ENCODE peak calls at places on chromosomes 4 and X, in four cellular contexts. K, Q, O and T are unnamed samples.
A peak's percentile ranks its signal among the peaks of the same experiment; 100 is the strongest.

GRCh38 chr4:26325191-26325590 is 4.4 kb downstream of the RBPJ start:
- DNase-seq in O (no peak), K (no peak), Q (no peak), T (no peak)

GRCh38 chrX:73262991-73263390 is 48.3 kb upstream of the NAP1L2 start:
- DNase-seq in K (no peak), O (no peak), Q (no peak), T (no peak)

GRCh38 chrX:140509468-140510305 is 4.8 kb upstream of the SOX3 start:
- DNase-seq in Q (no peak), K (no peak), O (no peak), T (no peak)

GRCh38 chrX:22171287-22172060 is 101.2 kb upstream of the CBLL2 start:
- DNase-seq in O (no peak), K (no peak), Q (no peak), T (no peak)

GRCh38 chr4:69881173-69881773 is 21.3 kb upstream of the SULT1E1 start:
- DNase-seq in K (no peak), Q (peak; percentile 10), O (no peak), T (no peak)

GRCh38 chr4:54545663-54546424 is 111.9 kb upstream of the KIT start:
- DNase-seq in O (no peak), K (no peak), Q (no peak), T (no peak)

GRCh38 chr4:120156115-120156718 is 89.6 kb upstream of the MAD2L1 start:
- DNase-seq in K (no peak), O (peak; percentile 20), Q (peak; percentile 33), T (no peak)

GRCh38 chr4:123649248-123649643 is 252.7 kb downstream of the SPRY1 start:
- DNase-seq in Q (no peak), K (no peak), O (no peak), T (no peak)

GRCh38 chr4:39469429-39470077 is 10.7 kb downstream of the LIAS start:
- DNase-seq in O (peak; percentile 69), K (no peak), Q (peak; percentile 31), T (no peak)

GRCh38 chrX:39946822-39947221 is 150.9 kb downstream of the BCOR start:
- DNase-seq in O (no peak), K (no peak), Q (no peak), T (no peak)

GRCh38 chrX:20026278-20026677 is 35.4 kb upstream of the BCLAF3 start:
- DNase-seq in O (no peak), K (no peak), Q (peak; percentile 7), T (no peak)

DNA sequence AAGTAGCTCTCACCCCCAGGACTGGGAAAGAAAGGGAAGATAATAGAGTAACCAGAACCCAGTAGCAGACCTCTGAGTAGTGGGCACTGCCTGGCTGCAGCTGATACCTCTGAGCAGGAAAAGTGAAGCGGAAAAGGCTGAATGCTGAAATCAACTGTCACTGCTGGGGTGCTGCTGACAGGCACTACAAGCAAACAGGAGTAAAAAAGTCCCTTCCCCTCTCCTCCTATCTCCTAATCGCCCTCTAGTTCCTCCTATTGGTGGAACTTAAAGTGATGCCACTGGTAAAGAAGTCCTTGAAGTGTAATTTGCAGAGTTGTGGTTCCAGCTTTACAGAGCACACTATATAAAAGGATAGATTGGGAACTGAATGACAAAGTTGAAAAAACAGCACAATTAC is 32.8 kb upstream of the GLRB start:
- DNase-seq in K (no peak), O (no peak), Q (no peak), T (no peak)
- TF ChIP-seq CTCF in K (no peak), O (no peak), Q (no peak), T (no peak)

GRCh38 chr4:118985170-118986000 is 96.7 kb downstream of the SYNPO2 start:
- DNase-seq in Q (no peak), K (no peak), O (no peak), T (no peak)

GRCh38 chr4:118981171-118981838 is 92.7 kb downstream of the SYNPO2 start:
- DNase-seq in O (no peak), Q (no peak), K (no peak), T (no peak)

GRCh38 chr4:118979712-118980111 is 91.1 kb downstream of the SYNPO2 start:
- DNase-seq in K (no peak), Q (no peak), O (no peak), T (no peak)

GRCh38 chr4:118983293-118983692 is 94.6 kb downstream of the SYNPO2 start:
- DNase-seq in K (no peak), O (no peak), Q (no peak), T (no peak)

DNA sequence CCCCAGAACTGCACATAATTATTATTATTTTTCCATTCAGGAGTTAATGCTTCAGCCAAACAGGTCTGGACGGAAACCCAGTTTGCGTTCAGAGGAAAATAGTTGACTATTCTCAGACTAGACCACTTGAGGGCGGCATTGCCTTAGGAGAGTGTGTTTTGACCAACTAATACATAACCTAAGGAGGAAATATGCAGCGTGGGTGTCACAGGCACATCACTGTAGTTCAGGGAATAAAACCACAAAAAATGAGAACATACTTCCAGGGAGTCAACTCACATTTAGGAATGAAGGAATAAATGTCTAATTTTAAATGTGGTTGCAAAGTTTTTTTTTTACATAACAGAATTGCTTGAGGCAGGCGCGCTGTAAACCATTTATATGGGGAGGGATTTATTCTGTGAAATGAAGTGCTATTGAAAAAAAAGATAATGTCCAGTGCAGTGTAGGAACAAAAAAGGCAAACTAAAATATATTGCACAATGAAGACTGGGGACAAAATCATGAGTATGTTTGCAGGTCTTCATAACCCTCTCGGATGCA is 93.3 kb downstream of the SYNPO2 start:
- DNase-seq in O (peak; percentile 79), K (peak; percentile 47), Q (peak; percentile 52), T (peak; percentile 26)
- H3K27ac ChIP-seq in O (no peak overlapping the region), K (no peak overlapping the region), Q (no peak overlapping the region), T (no peak overlapping the region)

DNA sequence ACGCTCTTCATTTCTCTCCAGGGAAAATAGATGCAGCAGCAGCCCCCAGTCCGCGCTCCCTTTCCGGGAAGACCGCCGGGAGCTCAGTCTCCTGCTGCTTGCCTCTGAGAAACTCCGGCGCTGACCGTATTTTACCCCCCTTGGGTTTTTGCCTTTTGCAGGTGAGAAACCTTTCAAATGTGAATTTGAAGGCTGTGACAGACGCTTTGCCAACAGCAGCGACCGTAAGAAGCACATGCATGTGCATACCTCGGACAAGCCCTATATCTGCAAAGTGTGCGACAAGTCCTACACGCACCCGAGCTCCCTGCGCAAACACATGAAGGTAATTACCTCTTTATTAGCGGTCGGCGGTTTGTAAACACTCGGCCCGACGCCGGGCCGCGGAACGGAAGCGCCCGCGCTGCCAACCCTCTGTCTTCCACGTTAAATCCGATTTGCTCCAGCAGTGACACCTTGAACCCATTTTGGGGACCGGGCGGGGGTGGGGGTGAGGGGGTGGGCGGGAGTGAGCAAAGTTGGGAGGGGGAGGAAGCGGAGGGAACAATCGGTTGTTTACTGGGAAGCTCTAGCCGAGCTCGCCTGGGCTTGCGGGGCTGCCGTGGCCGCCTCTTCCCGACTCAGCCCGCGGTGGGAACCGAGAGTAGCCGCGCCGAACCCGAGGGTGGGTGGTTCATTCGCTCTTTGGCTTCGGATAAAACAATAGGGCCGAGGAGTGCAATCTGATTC is 3.0 kb downstream of the ZIC3 start:
- DNase-seq in Q (no peak), K (no peak), O (no peak), T (no peak)
- H3K27me3 ChIP-seq in Q (no peaks in the 10 kb centered on the region), K (peaks cover 68% of the 10 kb centered on the region), O (no peaks in the 10 kb centered on the region), T (peaks cover 77% of the 10 kb centered on the region)

DNA sequence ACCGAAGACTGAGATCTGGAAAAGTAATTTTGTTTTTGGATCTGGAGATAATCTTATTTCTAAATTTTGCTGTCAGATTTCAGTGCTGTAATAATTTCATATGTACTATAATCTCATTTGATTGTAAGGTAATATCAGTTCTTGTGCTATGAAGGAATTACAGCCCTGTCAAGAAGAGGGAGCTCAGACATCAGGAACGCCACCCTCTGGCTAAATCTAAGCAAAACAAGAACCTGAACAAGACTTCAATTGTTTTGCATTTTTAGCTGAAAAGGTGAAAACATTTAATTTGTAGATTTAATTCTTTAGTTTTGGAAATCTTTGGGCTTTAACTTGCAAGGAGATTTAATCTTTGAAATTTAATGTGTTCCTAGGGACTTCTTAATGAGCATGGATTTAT is 525.4 kb upstream of the HS3ST1 start:
- DNase-seq in K (no peak), Q (no peak), O (no peak), T (no peak)
- TF ChIP-seq CTCF in K (peak; percentile 49), Q (peak; percentile 16), O (no peak), T (no peak)

GRCh38 chrX:15943393-15943792 is 88.8 kb upstream of the AP1S2 start:
- DNase-seq in Q (no peak), K (no peak), O (no peak), T (no peak)

GRCh38 chrX:15952212-15952611 is 97.6 kb upstream of the AP1S2 start:
- DNase-seq in K (no peak), O (no peak), Q (no peak), T (no peak)

GRCh38 chrX:15948318-15948660 is 93.7 kb upstream of the AP1S2 start:
- DNase-seq in Q (no peak), K (no peak), O (no peak), T (no peak)

GRCh38 chrX:15946783-15947550 is 92.4 kb upstream of the AP1S2 start:
- DNase-seq in O (no peak), K (no peak), Q (no peak), T (no peak)

GRCh38 chrX:15947648-15948317 is 93.2 kb upstream of the AP1S2 start:
- DNase-seq in O (no peak), K (no peak), Q (no peak), T (no peak)
- H3K27ac ChIP-seq in O (no peak overlapping the region), K (no peak overlapping the region), Q (no peak overlapping the region), T (no peak overlapping the region)

GRCh38 chr4:88297725-88298453 is 13.5 kb upstream of the PPM1K start:
- DNase-seq in O (no peak), Q (no peak), K (no peak), T (no peak)

GRCh38 chr4:88295656-88296055 is 11.3 kb upstream of the PPM1K start:
- DNase-seq in O (no peak), Q (no peak), K (no peak), T (no peak)

GRCh38 chr4:88296413-88297052 is 12.2 kb upstream of the PPM1K start:
- DNase-seq in O (no peak), K (no peak), Q (no peak), T (no peak)

DNA sequence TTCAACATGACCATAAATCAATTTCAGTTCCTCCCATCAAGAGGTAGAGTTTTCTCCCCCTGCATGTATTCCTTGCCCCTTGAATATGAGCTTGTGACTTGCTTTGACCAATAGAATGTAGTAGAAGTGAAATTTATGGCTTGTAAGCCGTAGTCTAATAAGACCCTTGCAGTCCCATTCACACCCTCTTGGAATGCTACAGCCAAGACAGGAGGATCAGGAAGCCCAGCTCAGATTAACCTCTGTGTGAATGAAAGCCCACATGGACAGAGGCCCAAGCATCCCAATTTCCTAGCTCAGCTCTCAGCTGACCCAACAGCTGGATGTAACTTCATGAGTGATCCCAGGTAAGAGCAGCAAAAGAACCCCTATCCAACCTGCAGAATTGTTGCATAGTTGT is 12.8 kb upstream of the PPM1K start:
- DNase-seq in O (no peak), Q (no peak), K (no peak), T (no peak)
- H3K27me3 ChIP-seq in O (no peaks in the 10 kb centered on the region), Q (no peaks in the 10 kb centered on the region), K (no peaks in the 10 kb centered on the region), T (no peaks in the 10 kb centered on the region)

GRCh38 chr4:4693258-4693657 is 151.4 kb upstream of the STX18 start:
- DNase-seq in O (no peak), Q (no peak), K (no peak), T (no peak)
- TF ChIP-seq CTCF in O (no peak), Q (no peak), K (no peak), T (no peak)

GRCh38 chrX:96564595-96564994 is 120.0 kb upstream of the DIAPH2 start:
- DNase-seq in Q (no peak), O (no peak), K (no peak), T (no peak)
- H3K27ac ChIP-seq in Q (no peak overlapping the region), O (no peak overlapping the region), K (no peak overlapping the region), T (no peak overlapping the region)